ENCODE peak calls at places on chromosomes 6 and 20, in nine cellular contexts. L, N, Q, T, U, M, R, B and K are unnamed samples.

GRCh38 chr20:38601216-38602184 is at the start of gene ARHGAP40:
- DNase-seq in L (peak), N (no peak), Q (no peak), T (no peak), U (no peak), M (peak), R (no peak), B (peak), K (peak)

GRCh38 chr6:3013486-3013885 is 13.8 kb downstream of the NQO2 start:
- DNase-seq in L (no peak), N (peak), Q (no peak), T (peak), U (no peak), M (peak), R (no peak), B (no peak), K (peak)

GRCh38 chr6:125002090-125002741 is 40.0 kb downstream of the RNF217 start:
- DNase-seq in L (no peak), N (peak), Q (no peak), T (no peak), U (no peak), M (no peak), R (no peak), B (no peak), K (peak)

GRCh38 chr6:79872986-79873385 is 74.4 kb downstream of the ELOVL4 start:
- DNase-seq in L (no peak), N (peak), Q (no peak), T (no peak), U (no peak), M (peak), R (no peak), B (no peak), K (peak)

GRCh38 chr6:124223596-124223995 is 419.9 kb downstream of the NKAIN2 start:
- DNase-seq in L (no peak), N (peak), Q (no peak), T (no peak), U (no peak), M (peak), R (no peak), B (no peak), K (peak)

GRCh38 chr6:37990762-37991525 is 171.4 kb downstream of the ZFAND3 start:
- DNase-seq in L (peak), N (peak), Q (no peak), T (no peak), U (peak), M (peak), R (no peak), B (no peak), K (peak)

GRCh38 chr6:13527669-13528051 is 40.3 kb upstream of the GFOD1 start:
- DNase-seq in L (no peak), N (no peak), Q (no peak), T (no peak), U (no peak), M (no peak), R (peak), B (no peak), K (no peak)

GRCh38 chr20:20341371-20341770 is 26.5 kb upstream of the INSM1 start:
- DNase-seq in L (no peak), N (no peak), Q (no peak), T (no peak), U (no peak), M (no peak), R (no peak), B (no peak), K (no peak)

GRCh38 chr6:40586369-40586768 is 795 bp downstream of the LRFN2 start:
- DNase-seq in L (no peak), N (no peak), Q (no peak), T (no peak), U (no peak), M (no peak), R (no peak), B (peak), K (no peak)

GRCh38 chr6:150733726-150734125 is 131.8 kb upstream of the MTHFD1L start:
- DNase-seq in L (no peak), N (no peak), Q (no peak), T (no peak), U (no peak), M (no peak), R (no peak), B (no peak), K (no peak)

GRCh38 chr20:11849976-11850670 is 67.6 kb upstream of the BTBD3 start:
- DNase-seq in L (no peak), N (peak), Q (no peak), T (no peak), U (no peak), M (peak), R (no peak), B (no peak), K (peak)

GRCh38 chr6:53437557-53438202 is 88.9 kb upstream of the ELOVL5 start:
- DNase-seq in L (peak), N (peak), Q (no peak), T (no peak), U (peak), M (peak), R (no peak), B (peak), K (peak)

GRCh38 chr6:33623895-33624381 is 2.8 kb downstream of the ITPR3 start:
- DNase-seq in L (no peak), N (no peak), Q (peak), T (no peak), U (no peak), M (no peak), R (no peak), B (no peak), K (no peak)

GRCh38 chr6:34237316-34237721 is 646 bp downstream of the HMGA1 start:
- DNase-seq in L (peak), N (no peak), Q (peak), T (peak), U (no peak), M (no peak), R (no peak), B (peak), K (no peak)

GRCh38 chr6:148349466-148349865 is 6.8 kb downstream of the SASH1 start:
- DNase-seq in L (no peak), N (no peak), Q (no peak), T (no peak), U (no peak), M (no peak), R (no peak), B (no peak), K (no peak)

GRCh38 chr6:33724281-33725023 is 13.0 kb upstream of the UQCC2 start:
- DNase-seq in L (no peak), N (no peak), Q (no peak), T (no peak), U (no peak), M (no peak), R (no peak), B (no peak), K (no peak)

GRCh38 chr6:50849016-50849748 is 30.5 kb downstream of the TFAP2B start:
- DNase-seq in L (no peak), N (no peak), Q (no peak), T (no peak), U (no peak), M (no peak), R (no peak), B (peak), K (no peak)

GRCh38 chr6:66772785-66773184 is 1065.8 kb upstream of the EYS start:
- DNase-seq in L (no peak), N (peak), Q (no peak), T (no peak), U (no peak), M (peak), R (no peak), B (peak), K (peak)

GRCh38 chr6:35297541-35298481 is at the start of gene DEF6:
- DNase-seq in L (peak), N (peak), Q (peak), T (peak), U (peak), M (peak), R (peak), B (peak), K (peak)

GRCh38 chr6:34385793-34386195 is 6.7 kb downstream of the NUDT3 start:
- DNase-seq in L (no peak), N (no peak), Q (no peak), T (no peak), U (no peak), M (no peak), R (no peak), B (no peak), K (no peak)

GRCh38 chr6:136669299-136669699 is 119.1 kb upstream of the MAP7 start:
- DNase-seq in L (no peak), N (peak), Q (no peak), T (no peak), U (peak), M (peak), R (no peak), B (no peak), K (peak)

GRCh38 chr20:60271597-60271996 is 313.4 kb downstream of the CDH26 start:
- DNase-seq in L (peak), N (peak), Q (no peak), T (no peak), U (no peak), M (no peak), R (no peak), B (no peak), K (no peak)

GRCh38 chr6:39530201-39530759 is 194.9 kb downstream of the KIF6 start:
- DNase-seq in L (no peak), N (peak), Q (no peak), T (no peak), U (no peak), M (peak), R (no peak), B (no peak), K (peak)

GRCh38 chr6:140043762-140044378 is 669.4 kb upstream of the CITED2 start:
- DNase-seq in L (no peak), N (peak), Q (no peak), T (no peak), U (no peak), M (peak), R (no peak), B (no peak), K (peak)

GRCh38 chr6:50889912-50890311 is 71.2 kb downstream of the TFAP2B start:
- DNase-seq in L (no peak), N (no peak), Q (no peak), T (no peak), U (no peak), M (no peak), R (no peak), B (no peak), K (no peak)

GRCh38 chr6:132693478-132693877 is 20.4 kb downstream of the VNN1 start:
- DNase-seq in L (no peak), N (peak), Q (no peak), T (no peak), U (no peak), M (peak), R (no peak), B (no peak), K (peak)

GRCh38 chr6:151263967-151264366 is 24.2 kb downstream of the AKAP12 start:
- DNase-seq in L (no peak), N (peak), Q (no peak), T (peak), U (no peak), M (peak), R (no peak), B (no peak), K (peak)

GRCh38 chr20:10636326-10636818 is 37.4 kb downstream of the JAG1 start:
- DNase-seq in L (no peak), N (peak), Q (no peak), T (no peak), U (peak), M (peak), R (no peak), B (no peak), K (peak)

GRCh38 chr6:25007269-25007699 is 71.5 kb upstream of the RIPOR2 start:
- DNase-seq in L (no peak), N (peak), Q (no peak), T (no peak), U (no peak), M (no peak), R (no peak), B (no peak), K (no peak)

GRCh38 chr20:50593005-50593335 is 82.8 kb downstream of the PTPN1 start:
- DNase-seq in L (no peak), N (no peak), Q (no peak), T (no peak), U (no peak), M (no peak), R (no peak), B (no peak), K (no peak)

DNA sequence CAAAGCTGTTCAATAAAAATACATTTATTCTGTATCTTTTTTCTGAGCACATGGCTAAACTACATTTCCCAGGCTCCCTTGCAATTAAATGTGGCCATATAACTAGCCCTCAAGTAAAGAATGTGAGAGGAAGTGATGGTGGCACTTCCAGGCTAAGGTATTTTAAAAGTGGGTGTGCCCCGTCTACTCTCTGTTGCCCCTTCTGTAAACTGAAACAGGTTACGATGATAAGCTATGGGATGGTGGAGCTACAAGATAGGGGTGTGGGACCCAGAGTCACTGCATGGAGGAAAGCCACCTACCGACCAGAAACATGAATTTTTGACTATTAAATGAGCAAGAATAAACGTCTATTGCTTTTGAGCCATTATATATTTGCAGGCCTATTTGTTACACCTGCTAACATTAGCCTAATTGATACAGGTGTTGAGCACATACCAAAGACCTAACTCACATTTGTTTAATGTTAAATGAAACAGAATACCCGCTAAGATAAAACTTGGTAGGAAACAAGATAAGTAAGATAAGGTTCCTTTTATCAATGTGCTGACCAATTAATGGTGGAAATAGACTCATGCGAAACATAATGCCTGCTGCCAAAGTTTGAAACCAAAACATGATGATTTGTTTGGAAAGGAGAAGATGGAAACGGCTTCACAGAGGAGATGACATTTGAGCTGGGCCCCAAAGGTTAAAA is 3.0 kb downstream of the FYN start:
- DNase-seq in L (no peak), N (no peak), Q (no peak), T (no peak), U (no peak), M (no peak), R (no peak), B (no peak), K (peak)
- H3K4me3 ChIP-seq in L (no peak), N (no peak), Q (no peak), T (no peak), U (no peak), M (no peak), R (no peak), B (peak), K (no peak)

GRCh38 chr6:109595998-109596397 is 95.0 kb downstream of the AK9 start:
- DNase-seq in L (no peak), N (peak), Q (no peak), T (no peak), U (no peak), M (peak), R (no peak), B (peak), K (peak)
- TF ChIP-seq CTCF in L (peak), N (peak), Q (no peak), T (peak), U (peak), M (peak), R (no peak), B (peak), K (peak)

GRCh38 chr6:27020553-27020880 is 227.0 kb upstream of the PRSS16 start:
- DNase-seq in L (no peak), N (no peak), Q (no peak), T (no peak), U (no peak), M (no peak), R (no peak), B (no peak), K (no peak)

GRCh38 chr6:27023664-27024063 is 223.8 kb upstream of the PRSS16 start:
- DNase-seq in L (no peak), N (no peak), Q (no peak), T (no peak), U (no peak), M (no peak), R (no peak), B (no peak), K (no peak)

GRCh38 chr6:27016689-27017088 is 230.8 kb upstream of the PRSS16 start:
- DNase-seq in L (no peak), N (no peak), Q (no peak), T (no peak), U (no peak), M (no peak), R (no peak), B (no peak), K (no peak)

GRCh38 chr6:27025351-27025750 is 222.2 kb upstream of the PRSS16 start:
- DNase-seq in L (no peak), N (peak), Q (no peak), T (no peak), U (no peak), M (no peak), R (no peak), B (no peak), K (peak)

GRCh38 chr6:27019651-27020552 is 227.6 kb upstream of the PRSS16 start:
- DNase-seq in L (peak), N (peak), Q (peak), T (peak), U (peak), M (peak), R (peak), B (peak), K (peak)
- H3K4me3 ChIP-seq in L (peak), N (peak), Q (peak), T (peak), U (peak), M (peak), R (peak), B (peak), K (peak)

DNA sequence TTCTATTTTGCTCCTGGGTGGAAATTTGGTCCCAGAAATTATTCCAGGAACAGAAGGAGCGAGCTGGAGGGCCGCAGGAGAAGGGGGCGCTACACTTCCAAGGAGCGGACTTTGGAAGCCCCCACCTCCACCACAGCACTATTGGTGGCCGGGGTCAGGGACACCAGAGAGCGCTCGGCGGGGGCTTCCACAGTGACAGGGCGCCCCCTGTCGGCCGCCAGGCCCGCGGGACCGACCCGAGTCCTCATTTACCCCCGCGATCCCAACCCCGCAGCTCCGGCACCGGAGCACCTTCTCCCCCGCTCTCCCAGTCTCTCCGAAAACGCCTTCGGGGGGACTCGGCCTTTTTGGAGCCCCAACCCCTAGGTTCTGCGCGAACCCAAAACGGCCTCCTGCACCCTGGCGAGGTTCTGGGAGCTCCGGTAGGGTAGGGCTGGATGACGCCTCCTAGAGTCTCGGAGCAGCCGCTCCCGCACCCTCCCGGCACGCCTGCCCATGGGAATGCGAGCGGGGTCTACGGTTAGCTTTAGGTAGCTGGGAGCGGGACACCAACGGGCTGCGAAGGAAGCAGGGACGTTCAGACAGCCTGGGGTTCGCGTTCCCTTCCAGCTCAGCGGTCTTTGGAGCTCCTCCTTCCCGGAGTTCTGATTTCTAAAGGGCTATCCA is 2.4 kb upstream of the FOXA2 start:
- DNase-seq in L (peak), N (no peak), Q (peak), T (no peak), U (no peak), M (no peak), R (no peak), B (peak), K (no peak)
- TF ChIP-seq CTCF in L (peak), N (peak), Q (peak), T (peak), U (peak), M (peak), R (no peak), B (peak), K (no peak)

DNA sequence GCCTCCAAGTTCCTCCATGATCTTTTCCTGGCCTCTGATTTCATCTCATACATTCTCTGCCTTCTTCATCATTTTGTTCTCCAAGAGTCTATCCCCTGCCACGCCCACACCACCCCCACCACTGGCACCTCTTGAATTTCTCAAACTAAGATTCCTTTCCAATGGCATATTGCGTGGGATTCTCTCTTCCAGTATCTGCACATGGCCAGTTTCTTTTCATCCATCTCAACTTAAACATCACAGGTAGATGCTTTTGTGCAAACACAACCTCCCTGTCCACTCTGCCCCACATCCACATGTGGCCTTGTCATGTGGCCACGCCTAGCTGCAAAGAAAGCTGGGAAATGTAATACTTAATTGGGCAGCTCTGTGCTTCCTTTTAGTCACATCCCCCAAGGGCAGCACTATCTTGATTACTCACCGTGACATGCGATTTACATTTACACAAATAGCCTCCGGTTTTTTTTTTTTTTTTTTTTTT is 33.4 kb upstream of the ZMYND8 start:
- DNase-seq in L (no peak), N (peak), Q (no peak), T (no peak), U (no peak), M (peak), R (no peak), B (peak), K (peak)
- H3K4me3 ChIP-seq in L (no peak), N (no peak), Q (no peak), T (no peak), U (no peak), M (no peak), R (no peak), B (no peak), K (no peak)